ENCODE peak calls at places on chromosomes 12 and 14, in four cellular contexts. One of them, this sample, is unnamed.

GRCh38 chr12:59619461-59620240 is 23.8 kb downstream of the SLC16A7 start:
- DNase-seq in H7: no peak
- DNase-seq in fibroblast of the aortic adventitia: no peak
- DNase-seq in upper lobe of right lung: no peak
- DNase-seq in this sample: no peak

GRCh38 chr12:58414398-58414871 is 473.1 kb downstream of the ATP23 start:
- DNase-seq in H7: no peak
- DNase-seq in fibroblast of the aortic adventitia: peak
- DNase-seq in upper lobe of right lung: no peak
- DNase-seq in this sample: no peak

GRCh38 chr12:89390802-89391673 is 38.7 kb upstream of the DUSP6 start:
- DNase-seq in H7: no peak
- DNase-seq in fibroblast of the aortic adventitia: peak
- DNase-seq in upper lobe of right lung: no peak
- DNase-seq in this sample: peak

GRCh38 chr12:101697197-101697929 is at the start of gene CHPT1:
- DNase-seq in H7: peak
- DNase-seq in fibroblast of the aortic adventitia: no peak
- DNase-seq in upper lobe of right lung: peak
- DNase-seq in this sample: peak

GRCh38 chr14:34003691-34004090 is 52.8 kb upstream of the EGLN3 start:
- DNase-seq in H7: no peak
- DNase-seq in fibroblast of the aortic adventitia: no peak
- DNase-seq in upper lobe of right lung: no peak
- DNase-seq in this sample: no peak

GRCh38 chr12:18747960-18748359 is 10.0 kb downstream of the CAPZA3 start:
- DNase-seq in H7: no peak
- DNase-seq in fibroblast of the aortic adventitia: peak
- DNase-seq in upper lobe of right lung: no peak
- DNase-seq in this sample: no peak

GRCh38 chr12:12819752-12820311 is 6.7 kb downstream of the DDX47 start:
- DNase-seq in H7: no peak
- DNase-seq in fibroblast of the aortic adventitia: peak
- DNase-seq in upper lobe of right lung: no peak
- DNase-seq in this sample: no peak

GRCh38 chr14:67240168-67240932 is 885 bp upstream of the PALS1 start:
- DNase-seq in H7: peak
- DNase-seq in fibroblast of the aortic adventitia: no peak
- DNase-seq in upper lobe of right lung: peak
- DNase-seq in this sample: peak

GRCh38 chr12:92299344-92299743 is 153.7 kb upstream of the BTG1 start:
- DNase-seq in H7: no peak
- DNase-seq in fibroblast of the aortic adventitia: no peak
- DNase-seq in upper lobe of right lung: no peak
- DNase-seq in this sample: no peak

GRCh38 chr14:32932921-32933622 is 5.6 kb upstream of the NPAS3 start:
- DNase-seq in H7: peak
- DNase-seq in fibroblast of the aortic adventitia: no peak
- DNase-seq in upper lobe of right lung: peak
- DNase-seq in this sample: no peak

GRCh38 chr14:32933943-32934890 is 4.5 kb upstream of the NPAS3 start:
- DNase-seq in H7: peak
- DNase-seq in fibroblast of the aortic adventitia: peak
- DNase-seq in upper lobe of right lung: no peak
- DNase-seq in this sample: no peak

GRCh38 chr14:32932302-32932920 is 6.3 kb upstream of the NPAS3 start:
- DNase-seq in H7: peak
- DNase-seq in fibroblast of the aortic adventitia: no peak
- DNase-seq in upper lobe of right lung: peak
- DNase-seq in this sample: no peak

GRCh38 chr14:32933623-32933942 is 5.1 kb upstream of the NPAS3 start:
- DNase-seq in H7: no peak
- DNase-seq in fibroblast of the aortic adventitia: peak
- DNase-seq in upper lobe of right lung: no peak
- DNase-seq in this sample: no peak

GRCh38 chr14:32934891-32935633 is 3.6 kb upstream of the NPAS3 start:
- DNase-seq in H7: peak
- DNase-seq in fibroblast of the aortic adventitia: no peak
- DNase-seq in upper lobe of right lung: no peak
- DNase-seq in this sample: no peak
- H3K4me3 ChIP-seq in H7: peak
- H3K4me3 ChIP-seq in fibroblast of the aortic adventitia: peak
- H3K4me3 ChIP-seq in upper lobe of right lung: peak
- H3K4me3 ChIP-seq in this sample: no peak

GRCh38 chr12:111031956-111032919 is 111.9 kb upstream of the MYL2 start:
- DNase-seq in H7: no peak
- DNase-seq in fibroblast of the aortic adventitia: no peak
- DNase-seq in upper lobe of right lung: no peak
- DNase-seq in this sample: no peak

GRCh38 chr12:111035578-111036301 is 115.4 kb upstream of the MYL2 start:
- DNase-seq in H7: peak
- DNase-seq in fibroblast of the aortic adventitia: no peak
- DNase-seq in upper lobe of right lung: no peak
- DNase-seq in this sample: no peak

GRCh38 chr12:111034911-111035577 is 114.7 kb upstream of the MYL2 start:
- DNase-seq in H7: peak
- DNase-seq in fibroblast of the aortic adventitia: no peak
- DNase-seq in upper lobe of right lung: no peak
- DNase-seq in this sample: no peak

GRCh38 chr12:111034148-111034910 is 114.0 kb upstream of the MYL2 start:
- DNase-seq in H7: peak
- DNase-seq in fibroblast of the aortic adventitia: no peak
- DNase-seq in upper lobe of right lung: no peak
- DNase-seq in this sample: no peak

GRCh38 chr12:111033281-111034147 is 113.1 kb upstream of the MYL2 start:
- DNase-seq in H7: peak
- DNase-seq in fibroblast of the aortic adventitia: no peak
- DNase-seq in upper lobe of right lung: no peak
- DNase-seq in this sample: no peak
- H3K4me3 ChIP-seq in H7: peak
- H3K4me3 ChIP-seq in fibroblast of the aortic adventitia: no peak
- H3K4me3 ChIP-seq in upper lobe of right lung: no peak
- H3K4me3 ChIP-seq in this sample: peak

GRCh38 chr12:6952860-6953416 is 1.8 kb downstream of the PTPN6 start:
- DNase-seq in H7: no peak
- DNase-seq in fibroblast of the aortic adventitia: no peak
- DNase-seq in upper lobe of right lung: peak
- DNase-seq in this sample: no peak

GRCh38 chr12:6954754-6955461 is 3.8 kb downstream of the PTPN6 start:
- DNase-seq in H7: no peak
- DNase-seq in fibroblast of the aortic adventitia: no peak
- DNase-seq in upper lobe of right lung: peak
- DNase-seq in this sample: no peak

GRCh38 chr12:6954316-6954710 is 3.2 kb downstream of the PTPN6 start:
- DNase-seq in H7: no peak
- DNase-seq in fibroblast of the aortic adventitia: no peak
- DNase-seq in upper lobe of right lung: no peak
- DNase-seq in this sample: no peak

GRCh38 chr12:6952121-6952859 is 1.1 kb downstream of the PTPN6 start:
- DNase-seq in H7: no peak
- DNase-seq in fibroblast of the aortic adventitia: no peak
- DNase-seq in upper lobe of right lung: peak
- DNase-seq in this sample: no peak

GRCh38 chr12:6953417-6954315 is 2.5 kb downstream of the PTPN6 start:
- DNase-seq in H7: peak
- DNase-seq in fibroblast of the aortic adventitia: no peak
- DNase-seq in upper lobe of right lung: peak
- DNase-seq in this sample: peak
- H3K4me3 ChIP-seq in H7: no peak
- H3K4me3 ChIP-seq in fibroblast of the aortic adventitia: no peak
- H3K4me3 ChIP-seq in upper lobe of right lung: peak
- H3K4me3 ChIP-seq in this sample: peak

DNA sequence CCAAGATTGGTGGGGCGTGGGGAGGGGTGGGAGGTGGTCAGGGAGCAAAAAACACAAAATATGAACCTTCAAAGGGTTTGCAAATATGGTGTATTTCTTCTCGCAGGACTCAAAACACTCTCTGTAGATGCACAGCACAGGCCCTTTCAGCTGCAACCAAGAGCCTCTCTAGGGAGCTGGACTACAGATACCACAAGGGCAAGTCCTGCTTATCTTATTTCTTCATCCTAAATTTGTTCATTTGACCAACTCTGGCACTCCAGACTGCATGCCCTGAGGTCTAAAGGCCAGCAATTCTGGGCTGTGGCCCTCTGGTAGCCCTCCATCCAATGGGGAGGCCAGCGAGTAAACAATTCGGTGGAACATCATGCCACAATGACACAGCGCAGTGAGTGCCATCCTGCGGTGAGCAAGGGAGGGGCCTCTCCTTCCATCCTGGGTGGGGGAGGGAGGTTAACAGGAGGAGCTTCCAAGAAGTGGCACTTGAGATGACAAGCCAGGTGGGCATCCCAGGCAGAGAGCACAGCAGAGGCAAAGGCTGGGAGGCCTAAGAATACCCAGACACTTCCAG is 616 bp upstream of the SELPLG start:
- DNase-seq in H7: peak
- DNase-seq in fibroblast of the aortic adventitia: no peak
- DNase-seq in upper lobe of right lung: no peak
- DNase-seq in this sample: peak
- H3K4me3 ChIP-seq in H7: no peak
- H3K4me3 ChIP-seq in fibroblast of the aortic adventitia: no peak
- H3K4me3 ChIP-seq in upper lobe of right lung: peak
- H3K4me3 ChIP-seq in this sample: peak

GRCh38 chr12:47271800-47272230 is 192.1 kb upstream of the AMIGO2 start:
- DNase-seq in H7: no peak
- DNase-seq in fibroblast of the aortic adventitia: no peak
- DNase-seq in upper lobe of right lung: no peak
- DNase-seq in this sample: no peak

GRCh38 chr12:47270782-47271664 is 191.3 kb upstream of the AMIGO2 start:
- DNase-seq in H7: no peak
- DNase-seq in fibroblast of the aortic adventitia: peak
- DNase-seq in upper lobe of right lung: no peak
- DNase-seq in this sample: no peak

GRCh38 chr12:47265391-47265790 is 185.6 kb upstream of the AMIGO2 start:
- DNase-seq in H7: no peak
- DNase-seq in fibroblast of the aortic adventitia: no peak
- DNase-seq in upper lobe of right lung: no peak
- DNase-seq in this sample: no peak

GRCh38 chr12:47267571-47267970 is 187.8 kb upstream of the AMIGO2 start:
- DNase-seq in H7: no peak
- DNase-seq in fibroblast of the aortic adventitia: no peak
- DNase-seq in upper lobe of right lung: no peak
- DNase-seq in this sample: no peak

GRCh38 chr12:47268501-47269459 is 189.0 kb upstream of the AMIGO2 start:
- DNase-seq in H7: no peak
- DNase-seq in fibroblast of the aortic adventitia: no peak
- DNase-seq in upper lobe of right lung: no peak
- DNase-seq in this sample: peak
- H3K4me3 ChIP-seq in H7: no peak
- H3K4me3 ChIP-seq in fibroblast of the aortic adventitia: no peak
- H3K4me3 ChIP-seq in upper lobe of right lung: no peak
- H3K4me3 ChIP-seq in this sample: no peak

DNA sequence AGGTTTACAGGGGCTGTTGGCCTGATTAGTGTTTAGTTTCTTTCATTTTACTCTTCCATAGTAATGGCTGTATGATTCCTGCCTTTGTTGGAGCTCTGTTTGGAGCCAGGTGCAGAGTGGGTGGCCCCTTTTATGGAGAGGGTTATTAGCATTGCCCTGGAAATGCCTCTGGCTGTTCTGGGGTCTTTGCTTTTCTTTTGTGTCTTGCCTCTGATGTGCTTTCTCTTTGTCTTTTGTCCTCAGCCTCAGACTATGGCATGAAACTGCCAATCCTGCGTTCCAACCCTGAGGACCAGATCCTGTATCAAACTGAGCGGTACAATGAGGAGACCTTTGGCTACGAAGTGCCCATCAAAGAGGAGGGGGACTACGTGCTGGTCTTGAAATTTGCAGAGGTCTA is 6.9 kb downstream of the MLEC start:
- DNase-seq in H7: no peak
- DNase-seq in fibroblast of the aortic adventitia: no peak
- DNase-seq in upper lobe of right lung: no peak
- DNase-seq in this sample: no peak
- H3K4me3 ChIP-seq in H7: no peak
- H3K4me3 ChIP-seq in fibroblast of the aortic adventitia: no peak
- H3K4me3 ChIP-seq in upper lobe of right lung: no peak
- H3K4me3 ChIP-seq in this sample: no peak

DNA sequence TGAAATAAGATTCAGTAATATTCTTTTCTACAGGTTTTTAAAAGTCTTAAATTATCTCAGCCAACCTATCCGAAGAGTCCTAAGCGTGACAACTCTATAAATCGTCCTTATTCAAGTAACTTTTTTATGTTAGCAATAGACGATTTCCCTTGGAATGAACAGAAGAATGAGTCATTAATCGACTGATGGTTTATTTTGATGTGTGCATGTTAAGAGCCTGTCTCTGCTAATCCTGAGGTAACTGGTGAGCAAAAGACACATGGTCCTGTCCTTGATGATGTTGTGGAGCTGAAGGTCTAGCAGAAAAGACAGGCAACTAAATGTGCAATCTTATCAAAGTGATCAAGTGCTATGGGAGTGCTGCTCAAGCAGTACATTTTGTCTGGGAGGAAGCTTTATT is 80.4 kb downstream of the DAAM1 start:
- DNase-seq in H7: no peak
- DNase-seq in fibroblast of the aortic adventitia: no peak
- DNase-seq in upper lobe of right lung: no peak
- DNase-seq in this sample: no peak
- H3K4me3 ChIP-seq in H7: no peak
- H3K4me3 ChIP-seq in fibroblast of the aortic adventitia: no peak
- H3K4me3 ChIP-seq in upper lobe of right lung: no peak
- H3K4me3 ChIP-seq in this sample: no peak

GRCh38 chr14:102775855-102776760 is 1.1 kb upstream of the TRAF3 start:
- DNase-seq in H7: peak
- DNase-seq in fibroblast of the aortic adventitia: peak
- DNase-seq in upper lobe of right lung: no peak
- DNase-seq in this sample: no peak
- H3K4me3 ChIP-seq in H7: no peak
- H3K4me3 ChIP-seq in fibroblast of the aortic adventitia: no peak
- H3K4me3 ChIP-seq in upper lobe of right lung: no peak
- H3K4me3 ChIP-seq in this sample: no peak

This sample was measured in Peyer's patch.